ENCODE peak calls at places on chromosomes 13 and 19, in five cellular contexts. M is neural crest cell, L is NCI-H510A treated with DMSO at 0.1 percent for 48 hours, Q is right cardiac atrium, W is heart right ventricle. O is an unnamed sample.

GRCh38 chr13:23922005-23922932 is 25.0 kb upstream of the C1QTNF9B start:
- DNase-seq in M (no peak), L (no peak), Q (no peak), W (no peak), O (no peak)

GRCh38 chr19:15195987-15196682 is 4.7 kb downstream of the NOTCH3 start:
- DNase-seq in M (no peak), L (peak), Q (peak), W (no peak), O (no peak)

GRCh38 chr13:39767791-39768564 is 112.5 kb downstream of the COG6 start:
- DNase-seq in M (no peak), L (no peak), Q (no peak), W (no peak), O (no peak)

GRCh38 chr19:51166846-51167490 is 24.9 kb downstream of the SIGLEC7 start:
- DNase-seq in M (no peak), L (no peak), Q (no peak), W (no peak), O (no peak)

GRCh38 chr19:15671237-15671636 is 1.6 kb upstream of the CYP4F12 start:
- DNase-seq in M (no peak), L (no peak), Q (no peak), W (no peak), O (no peak)

GRCh38 chr13:97125051-97125809 is 96.9 kb upstream of the MBNL2 start:
- DNase-seq in M (no peak), L (peak), Q (peak), W (no peak), O (peak)

GRCh38 chr19:30111051-30111450 is 169.0 kb downstream of the URI1 start:
- DNase-seq in M (no peak), L (no peak), Q (no peak), W (no peak), O (no peak)

GRCh38 chr19:57088125-57088524 is 31.7 kb upstream of the USP29 start:
- DNase-seq in M (no peak), L (no peak), Q (no peak), W (no peak), O (no peak)

GRCh38 chr13:97003071-97003470 is 8.8 kb upstream of the OXGR1 start:
- DNase-seq in M (no peak), L (no peak), Q (no peak), W (no peak), O (no peak)

GRCh38 chr19:10335149-10336053 is 2.1 kb upstream of the RAVER1 start:
- DNase-seq in M (no peak), L (no peak), Q (peak), W (no peak), O (no peak)

GRCh38 chr19:5789201-5789795 is 1.7 kb downstream of the DUS3L start:
- DNase-seq in M (no peak), L (no peak), Q (peak), W (no peak), O (no peak)

O was measured in glutamatergic neuron.